ENCODE peak calls at places on chromosomes 5 and 9, in four cellular contexts. W is A549, Q is H1, L is HepG2. N is an unnamed sample.

GRCh38 chr5:13692172-13692571 is 252.3 kb downstream of the DNAH5 start:
- DNase-seq in W (no peak), Q (no peak), L (no peak), N (no peak)

GRCh38 chr9:117718085-117718484 is 13.9 kb downstream of the TLR4 start:
- DNase-seq in W (no peak), Q (no peak), L (no peak), N (no peak)

GRCh38 chr9:35518981-35519679 is 29.2 kb downstream of the RUSC2 start:
- DNase-seq in W (peak), Q (no peak), L (no peak), N (no peak)

GRCh38 chr5:72507360-72508238 is at the start of gene ZNF366:
- DNase-seq in W (no peak), Q (no peak), L (no peak), N (no peak)

GRCh38 chr5:83184534-83184933 is 107.2 kb downstream of the XRCC4 start:
- DNase-seq in W (no peak), Q (no peak), L (no peak), N (no peak)

GRCh38 chr5:143400541-143401252 is 2.8 kb downstream of the NR3C1 start:
- DNase-seq in W (peak), Q (no peak), L (no peak), N (no peak)

GRCh38 chr5:52915176-52915875 is 73.8 kb upstream of the ITGA2 start:
- DNase-seq in W (peak), Q (peak), L (peak), N (peak)

GRCh38 chr5:167639761-167640160 is 651.7 kb upstream of the WWC1 start:
- DNase-seq in W (peak), Q (no peak), L (no peak), N (no peak)

GRCh38 chr5:6377582-6378127 is 692 bp downstream of the MED10 start:
- DNase-seq in W (peak), Q (no peak), L (peak), N (no peak)

GRCh38 chr9:113154471-113154870 is 3.7 kb downstream of the SLC31A2 start:
- DNase-seq in W (no peak), Q (no peak), L (no peak), N (no peak)

GRCh38 chr5:143145388-143145787 is 258.1 kb downstream of the NR3C1 start:
- DNase-seq in W (no peak), Q (no peak), L (no peak), N (no peak)

GRCh38 chr5:64497390-64497789 is 8.4 kb upstream of the RGS7BP start:
- DNase-seq in W (no peak), Q (no peak), L (no peak), N (no peak)

GRCh38 chr5:97498657-97499056 is 315.6 kb upstream of the RIOK2 start:
- DNase-seq in W (no peak), Q (no peak), L (no peak), N (no peak)

GRCh38 chr9:135692410-135692809 is 6.9 kb downstream of the SOHLH1 start:
- DNase-seq in W (no peak), Q (no peak), L (no peak), N (no peak)

GRCh38 chr5:80150731-80151130 is 105.1 kb downstream of the SERINC5 start:
- DNase-seq in W (no peak), Q (no peak), L (no peak), N (no peak)

GRCh38 chr5:10507575-10508024 is 56.3 kb upstream of the ANKRD33B start:
- DNase-seq in W (peak), Q (no peak), L (no peak), N (no peak)

GRCh38 chr5:138303365-138303764 is 28.2 kb downstream of the CDC25C start:
- DNase-seq in W (no peak), Q (no peak), L (no peak), N (no peak)

GRCh38 chr9:112970939-112971338 is 41.1 kb downstream of the ZNF883 start:
- DNase-seq in W (no peak), Q (no peak), L (no peak), N (no peak)

GRCh38 chr5:459562-460412 is 16.8 kb downstream of the EXOC3 start:
- DNase-seq in W (no peak), Q (no peak), L (no peak), N (no peak)

GRCh38 chr5:456351-457194 is 13.6 kb downstream of the EXOC3 start:
- DNase-seq in W (no peak), Q (no peak), L (no peak), N (peak)

GRCh38 chr5:455806-456205 is 12.8 kb downstream of the EXOC3 start:
- DNase-seq in W (no peak), Q (no peak), L (no peak), N (no peak)

GRCh38 chr5:458547-459353 is 15.8 kb downstream of the EXOC3 start:
- DNase-seq in W (no peak), Q (no peak), L (no peak), N (no peak)

GRCh38 chr5:457195-457961 is 14.4 kb downstream of the EXOC3 start:
- DNase-seq in W (no peak), Q (no peak), L (no peak), N (no peak)
- TF ChIP-seq CTCF in W (no peak), Q (no peak), L (no peak), N (no peak)

GRCh38 chr9:96320749-96321280 is 18.8 kb upstream of the HSD17B3 start:
- DNase-seq in W (no peak), Q (no peak), L (no peak), N (no peak)

GRCh38 chr9:96321515-96321914 is 19.5 kb upstream of the HSD17B3 start:
- DNase-seq in W (no peak), Q (no peak), L (no peak), N (peak)

GRCh38 chr9:96318921-96319560 is 17.1 kb upstream of the HSD17B3 start:
- DNase-seq in W (no peak), Q (no peak), L (no peak), N (no peak)

GRCh38 chr9:96323169-96323568 is 21.2 kb upstream of the HSD17B3 start:
- DNase-seq in W (no peak), Q (no peak), L (no peak), N (no peak)

DNA sequence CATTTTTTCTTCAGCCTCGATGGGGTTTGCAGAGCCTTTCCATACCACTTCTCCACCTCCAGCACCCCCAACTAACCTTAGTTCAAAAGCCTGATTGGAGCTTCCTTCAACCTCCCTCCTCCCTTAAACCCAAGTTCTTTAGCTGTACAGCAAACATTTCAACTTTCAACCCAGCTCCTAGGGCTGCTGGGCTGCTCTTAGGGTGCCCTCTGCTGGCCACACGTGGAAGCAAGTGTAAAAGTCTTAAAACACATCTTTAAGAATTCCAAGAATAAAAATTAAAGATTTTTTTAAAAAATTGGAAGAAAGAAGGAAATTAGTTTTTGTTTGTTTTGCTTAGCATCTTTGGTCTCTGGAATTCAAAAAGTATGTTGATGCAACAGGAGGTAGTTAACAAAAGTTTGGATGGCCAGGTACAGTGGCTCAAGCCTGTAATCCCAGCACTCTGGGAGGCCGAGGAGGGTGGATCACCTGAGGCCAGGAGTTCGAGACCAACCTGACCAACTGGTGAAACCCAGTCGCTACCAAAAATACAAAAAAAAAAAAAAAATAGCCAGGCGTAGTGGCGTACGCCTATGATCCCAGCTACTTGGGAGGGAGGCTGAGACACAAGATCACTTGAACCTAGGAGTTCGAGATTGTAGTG is 15.5 kb upstream of the HSD17B3 start:
- DNase-seq in W (peak), Q (peak), L (peak), N (no peak)
- TF ChIP-seq JUN in W (no peak), Q (no peak), L (no peak), N (no peak)

GRCh38 chr5:149667827-149668122 is 62.3 kb upstream of the PPARGC1B start:
- DNase-seq in W (no peak), Q (no peak), L (no peak), N (no peak)
- TF ChIP-seq CTCF in W (no peak), Q (no peak), L (no peak), N (no peak)

GRCh38 chr9:99005651-99006050 is 61.9 kb downstream of the COL15A1 start:
- DNase-seq in W (no peak), Q (no peak), L (no peak), N (no peak)

GRCh38 chr9:99004115-99004514 is 60.4 kb downstream of the COL15A1 start:
- DNase-seq in W (no peak), Q (no peak), L (no peak), N (no peak)

GRCh38 chr9:99004717-99005460 is 61.2 kb downstream of the COL15A1 start:
- DNase-seq in W (no peak), Q (no peak), L (no peak), N (no peak)

GRCh38 chr9:99001892-99002291 is 58.2 kb downstream of the COL15A1 start:
- DNase-seq in W (no peak), Q (no peak), L (no peak), N (no peak)

DNA sequence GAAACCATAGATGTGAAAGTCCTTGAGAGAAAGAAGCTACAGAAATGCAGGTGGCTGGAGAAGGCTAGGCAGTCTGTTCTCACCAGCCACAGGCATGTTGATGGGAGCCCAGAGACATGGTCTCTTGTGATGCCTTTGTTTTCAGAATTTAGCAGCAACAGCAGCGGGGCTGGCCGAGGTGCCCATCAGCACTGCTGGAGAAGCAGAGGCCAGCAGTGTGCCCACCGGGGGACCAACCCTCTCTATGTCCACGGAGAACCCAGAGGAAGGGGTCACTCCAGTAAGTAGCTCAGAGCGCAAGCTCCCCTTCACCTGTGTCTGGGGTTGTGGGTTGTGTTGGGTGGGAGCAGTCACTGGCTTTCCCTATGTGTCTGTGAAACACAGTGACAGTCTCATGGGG is 59.6 kb downstream of the COL15A1 start:
- DNase-seq in W (no peak), Q (no peak), L (no peak), N (no peak)
- TF ChIP-seq JUN in W (no peak), Q (no peak), L (no peak), N (no peak)

GRCh38 chr5:42583322-42583721 is 160.1 kb downstream of the GHR start:
- DNase-seq in W (peak), Q (peak), L (peak), N (peak)
- TF ChIP-seq CTCF in W (peak), Q (peak), L (peak), N (peak)

GRCh38 chr5:112002368-112002767 is 245.4 kb upstream of the NREP start:
- DNase-seq in W (no peak), Q (no peak), L (no peak), N (no peak)
- TF ChIP-seq JUN in W (no peak), Q (no peak), L (no peak), N (no peak)

DNA sequence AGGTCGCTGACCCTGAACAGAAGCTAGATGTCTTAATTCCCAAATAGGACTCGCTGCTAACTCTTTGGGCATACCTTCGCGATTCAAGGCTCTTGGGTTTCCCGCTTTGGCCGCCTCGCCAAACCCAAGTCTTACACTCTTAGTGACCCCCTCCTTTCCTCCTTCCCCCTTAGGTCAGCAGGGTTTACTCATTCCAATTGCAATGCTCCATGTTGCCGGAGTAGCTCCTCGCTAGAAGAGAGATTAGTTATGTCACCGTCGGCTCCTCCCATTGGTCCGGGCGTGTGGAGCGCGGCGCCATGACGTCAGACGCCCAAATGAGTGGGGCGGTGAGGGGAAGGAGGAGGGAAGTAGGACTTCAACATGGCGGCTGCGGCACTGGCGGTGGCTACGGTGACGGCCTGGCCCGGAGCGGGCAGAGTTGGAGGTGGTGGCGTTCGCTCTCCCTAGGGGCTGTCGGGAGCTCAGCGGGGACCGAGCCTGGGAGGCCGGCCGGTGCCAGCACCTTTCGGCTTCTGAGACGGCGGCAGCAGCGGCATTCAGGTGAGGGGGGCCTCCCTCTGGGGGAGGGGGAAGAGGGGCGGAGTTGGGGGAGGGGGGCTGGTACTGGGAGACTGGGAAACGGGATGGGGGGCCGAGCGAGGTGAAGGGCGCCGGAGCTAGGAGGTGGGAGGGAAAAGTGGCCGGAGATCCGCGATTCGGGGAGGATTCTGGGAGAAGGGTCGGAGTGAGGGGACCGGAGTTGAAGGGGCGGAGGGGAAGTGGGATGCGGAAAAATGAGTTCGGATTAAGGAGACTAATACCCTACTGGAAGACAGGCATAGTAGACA is at the start of gene UBAP1:
- DNase-seq in W (peak), Q (peak), L (peak), N (peak)
- TF ChIP-seq CTCF in W (no peak), Q (no peak), L (no peak), N (no peak)